ENCODE peak calls at places on chromosomes 2 and 18, in nine cellular contexts. X, A, Q, S, K, O, I, E and V are unnamed samples.

GRCh38 chr2:177165731-177166711 is 46.6 kb upstream of the HNRNPA3 start:
- DNase-seq in X (no peak), A (no peak), Q (no peak), S (peak), K (no peak), O (peak), I (peak), E (no peak), V (no peak)

GRCh38 chr2:32452338-32453064 is 95.7 kb downstream of the BIRC6 start:
- DNase-seq in X (no peak), A (no peak), Q (no peak), S (no peak), K (no peak), O (no peak), I (no peak), E (no peak), V (no peak)

GRCh38 chr2:239309398-239310245 is 91.2 kb downstream of the HDAC4 start:
- DNase-seq in X (no peak), A (no peak), Q (no peak), S (no peak), K (no peak), O (no peak), I (peak), E (no peak), V (peak)

GRCh38 chr2:36329746-36330145 is 25.8 kb upstream of the CRIM1 start:
- DNase-seq in X (no peak), A (no peak), Q (peak), S (no peak), K (no peak), O (peak), I (no peak), E (no peak), V (no peak)

GRCh38 chr2:188675391-188676011 is 298.7 kb upstream of the COL3A1 start:
- DNase-seq in X (no peak), A (no peak), Q (peak), S (no peak), K (no peak), O (peak), I (no peak), E (no peak), V (no peak)

GRCh38 chr2:113407446-113408099 is 29.9 kb upstream of the ZNG1B start:
- DNase-seq in X (no peak), A (no peak), Q (peak), S (no peak), K (no peak), O (no peak), I (no peak), E (no peak), V (no peak)

GRCh38 chr2:30631051-30631671 is 176.1 kb downstream of the CAPN13 start:
- DNase-seq in X (no peak), A (no peak), Q (no peak), S (no peak), K (no peak), O (peak), I (no peak), E (no peak), V (no peak)

GRCh38 chr2:150485114-150485870 is 2.2 kb downstream of the RND3 start:
- DNase-seq in X (no peak), A (no peak), Q (peak), S (no peak), K (peak), O (peak), I (peak), E (no peak), V (peak)

GRCh38 chr2:74552914-74553811 is 579 bp downstream of the LOXL3 start:
- DNase-seq in X (no peak), A (no peak), Q (peak), S (no peak), K (no peak), O (no peak), I (no peak), E (no peak), V (peak)

GRCh38 chr18:6009751-6010150 is 114.4 kb upstream of the TMEM200C start:
- DNase-seq in X (no peak), A (no peak), Q (no peak), S (no peak), K (no peak), O (peak), I (no peak), E (no peak), V (no peak)

GRCh38 chr2:99648115-99648850 is 158.5 kb upstream of the REV1 start:
- DNase-seq in X (no peak), A (no peak), Q (no peak), S (no peak), K (no peak), O (peak), I (no peak), E (no peak), V (no peak)

GRCh38 chr18:76922107-76922506 is 99.8 kb downstream of the ZNF236 start:
- DNase-seq in X (peak), A (peak), Q (peak), S (peak), K (peak), O (peak), I (peak), E (peak), V (no peak)

GRCh38 chr2:221635949-221636348 is 63.8 kb upstream of the EPHA4 start:
- DNase-seq in X (no peak), A (no peak), Q (no peak), S (no peak), K (peak), O (no peak), I (no peak), E (no peak), V (no peak)

GRCh38 chr2:11692966-11693521 is 23.0 kb upstream of the NTSR2 start:
- DNase-seq in X (peak), A (peak), Q (peak), S (peak), K (peak), O (no peak), I (peak), E (peak), V (no peak)

GRCh38 chr2:139891636-139892035 is 1111.4 kb upstream of the NXPH2 start:
- DNase-seq in X (no peak), A (no peak), Q (no peak), S (no peak), K (no peak), O (no peak), I (no peak), E (no peak), V (no peak)

GRCh38 chr2:28291811-28292455 is 100.7 kb upstream of the FOSL2 start:
- DNase-seq in X (no peak), A (no peak), Q (peak), S (no peak), K (no peak), O (peak), I (no peak), E (no peak), V (no peak)

GRCh38 chr2:70964596-70965386 is 13.6 kb upstream of the ANKRD53 start:
- DNase-seq in X (peak), A (peak), Q (peak), S (peak), K (peak), O (peak), I (peak), E (peak), V (peak)

GRCh38 chr2:37324536-37324785 is 172 bp downstream of the PRKD3 start:
- DNase-seq in X (peak), A (peak), Q (no peak), S (peak), K (no peak), O (peak), I (peak), E (no peak), V (peak)

GRCh38 chr2:191665286-191665685 is 12.7 kb upstream of the NABP1 start:
- DNase-seq in X (no peak), A (no peak), Q (peak), S (no peak), K (no peak), O (peak), I (no peak), E (no peak), V (no peak)

GRCh38 chr18:63182861-63183260 is 136.7 kb downstream of the BCL2 start:
- DNase-seq in X (no peak), A (no peak), Q (no peak), S (no peak), K (no peak), O (no peak), I (no peak), E (no peak), V (no peak)